ENCODE peak calls at places on chromosomes 13 and 19, in four cellular contexts. One of them, this sample, is unnamed.

GRCh38 chr19:6564393-6564792 is 26.6 kb downstream of the CD70 start:
- DNase-seq in K562: peak; percentile 71
- DNase-seq in HepG2: peak; percentile 18
- DNase-seq in GM12878: no peak
- DNase-seq in this sample: peak; percentile 33

GRCh38 chr13:77521595-77522367 is 13.7 kb upstream of the SCEL start:
- DNase-seq in GM12878: no peak
- DNase-seq in K562: no peak
- DNase-seq in HepG2: no peak
- DNase-seq in this sample: peak; percentile 14

GRCh38 chr19:30525383-30525782 is 153.2 kb downstream of the ZNF536 start:
- DNase-seq in GM12878: no peak
- DNase-seq in K562: no peak
- DNase-seq in HepG2: no peak
- DNase-seq in this sample: no peak

GRCh38 chr13:113816248-113816924 is 47.5 kb downstream of the GAS6 start:
- DNase-seq in GM12878: no peak
- DNase-seq in HepG2: no peak
- DNase-seq in K562: no peak
- DNase-seq in this sample: no peak

GRCh38 chr13:112965103-112965502 is 3.9 kb upstream of the MCF2L start:
- DNase-seq in GM12878: no peak
- DNase-seq in HepG2: no peak
- DNase-seq in K562: no peak
- DNase-seq in this sample: no peak

GRCh38 chr19:18629166-18630088 is 7.4 kb upstream of the KLHL26 start:
- DNase-seq in GM12878: no peak
- DNase-seq in HepG2: no peak
- DNase-seq in K562: no peak
- DNase-seq in this sample: no peak

GRCh38 chr19:29320076-29320475 is 107.1 kb upstream of the UQCRFS1 start:
- DNase-seq in GM12878: no peak
- DNase-seq in K562: no peak
- DNase-seq in HepG2: no peak
- DNase-seq in this sample: no peak

GRCh38 chr13:52025475-52026245 is 1.2 kb downstream of the UTP14C start:
- DNase-seq in K562: no peak
- DNase-seq in GM12878: no peak
- DNase-seq in HepG2: peak; percentile 96
- DNase-seq in this sample: no peak

GRCh38 chr13:31096624-31097302 is 64.9 kb downstream of the HSPH1 start:
- DNase-seq in K562: no peak
- DNase-seq in GM12878: no peak
- DNase-seq in HepG2: no peak
- DNase-seq in this sample: no peak

GRCh38 chr19:8254286-8255001 is 45.3 kb downstream of the CERS4 start:
- DNase-seq in GM12878: no peak
- DNase-seq in HepG2: no peak
- DNase-seq in K562: no peak
- DNase-seq in this sample: no peak

GRCh38 chr13:44416297-44416696 is 42.7 kb downstream of the SERP2 start:
- DNase-seq in K562: no peak
- DNase-seq in HepG2: no peak
- DNase-seq in GM12878: no peak
- DNase-seq in this sample: no peak

GRCh38 chr19:873084-874019 is 13.9 kb downstream of the CFD start:
- DNase-seq in HepG2: no peak
- DNase-seq in K562: peak; percentile 80
- DNase-seq in GM12878: peak; percentile 32
- DNase-seq in this sample: peak; percentile 87

GRCh38 chr19:39795001-39795400 is 16.3 kb downstream of the LEUTX start:
- DNase-seq in HepG2: no peak
- DNase-seq in GM12878: peak; percentile 45
- DNase-seq in K562: no peak
- DNase-seq in this sample: no peak

GRCh38 chr19:38277969-38278680 is 13.8 kb downstream of the SPINT2 start:
- DNase-seq in GM12878: no peak
- DNase-seq in HepG2: no peak
- DNase-seq in K562: no peak
- DNase-seq in this sample: no peak

GRCh38 chr13:107374038-107374437 is 806.1 kb upstream of the ARGLU1 start:
- DNase-seq in GM12878: no peak
- DNase-seq in K562: no peak
- DNase-seq in HepG2: no peak
- DNase-seq in this sample: no peak

GRCh38 chr13:114258589-114258988 is 22.8 kb upstream of the UPF3A start:
- DNase-seq in HepG2: no peak
- DNase-seq in GM12878: no peak
- DNase-seq in K562: no peak
- DNase-seq in this sample: no peak

GRCh38 chr13:106491928-106492327 is 43.5 kb downstream of the EFNB2 start:
- DNase-seq in K562: no peak
- DNase-seq in HepG2: no peak
- DNase-seq in GM12878: no peak
- DNase-seq in this sample: no peak

GRCh38 chr19:11323601-11324078 is 15.8 kb downstream of the RAB3D start:
- DNase-seq in GM12878: no peak
- DNase-seq in K562: no peak
- DNase-seq in HepG2: no peak
- DNase-seq in this sample: no peak

GRCh38 chr13:30561506-30561905 is 56.2 kb upstream of the USPL1 start:
- DNase-seq in K562: no peak
- DNase-seq in HepG2: no peak
- DNase-seq in GM12878: no peak
- DNase-seq in this sample: no peak

GRCh38 chr13:48875071-48875470 is 100.6 kb upstream of the FNDC3A start:
- DNase-seq in HepG2: no peak
- DNase-seq in K562: no peak
- DNase-seq in GM12878: no peak
- DNase-seq in this sample: no peak

GRCh38 chr19:38392707-38393308 is 4.3 kb downstream of the SPRED3 start:
- DNase-seq in K562: peak; percentile 76
- DNase-seq in HepG2: peak; percentile 58
- DNase-seq in GM12878: no peak
- DNase-seq in this sample: peak; percentile 66

GRCh38 chr19:31570718-31571117 is 221.5 kb upstream of the TSHZ3 start:
- DNase-seq in GM12878: no peak
- DNase-seq in HepG2: no peak
- DNase-seq in K562: no peak
- DNase-seq in this sample: no peak

GRCh38 chr13:100089633-100090032 is 740 bp downstream of the PCCA start:
- DNase-seq in K562: no peak
- DNase-seq in GM12878: no peak
- DNase-seq in HepG2: no peak
- DNase-seq in this sample: no peak

GRCh38 chr13:41503386-41503785 is 46.0 kb downstream of the RGCC start:
- DNase-seq in K562: no peak
- DNase-seq in GM12878: no peak
- DNase-seq in HepG2: no peak
- DNase-seq in this sample: no peak

GRCh38 chr13:94369862-94370491 is 109.5 kb downstream of the DCT start:
- DNase-seq in K562: no peak
- DNase-seq in HepG2: no peak
- DNase-seq in GM12878: no peak
- DNase-seq in this sample: no peak

GRCh38 chr19:53865523-53865917 is 2.2 kb upstream of the MYADM start:
- DNase-seq in K562: no peak
- DNase-seq in HepG2: peak; percentile 76
- DNase-seq in GM12878: no peak
- DNase-seq in this sample: no peak

GRCh38 chr13:113982296-113982661 is 8.4 kb upstream of the C13orf46 start:
- DNase-seq in HepG2: no peak
- DNase-seq in GM12878: no peak
- DNase-seq in K562: no peak
- DNase-seq in this sample: no peak

GRCh38 chr19:19004144-19004543 is 29.2 kb downstream of the SUGP2 start:
- DNase-seq in GM12878: no peak
- DNase-seq in K562: no peak
- DNase-seq in HepG2: no peak
- DNase-seq in this sample: no peak

GRCh38 chr13:79492313-79492798 is 11.4 kb downstream of the NDFIP2 start:
- DNase-seq in GM12878: no peak
- DNase-seq in K562: no peak
- DNase-seq in HepG2: no peak
- DNase-seq in this sample: no peak

GRCh38 chr19:18203408-18203862 is 407 bp downstream of the RAB3A start:
- DNase-seq in GM12878: no peak
- DNase-seq in K562: no peak
- DNase-seq in HepG2: no peak
- DNase-seq in this sample: no peak

GRCh38 chr13:59865398-59865797 is 298.3 kb downstream of the DIAPH3 start:
- DNase-seq in GM12878: no peak
- DNase-seq in HepG2: no peak
- DNase-seq in K562: no peak
- DNase-seq in this sample: peak; percentile 3

GRCh38 chr13:59856281-59856810 is 307.4 kb downstream of the DIAPH3 start:
- DNase-seq in GM12878: no peak
- DNase-seq in K562: no peak
- DNase-seq in HepG2: no peak
- DNase-seq in this sample: no peak

GRCh38 chr13:59863621-59864020 is 300.1 kb downstream of the DIAPH3 start:
- DNase-seq in GM12878: no peak
- DNase-seq in K562: no peak
- DNase-seq in HepG2: no peak
- DNase-seq in this sample: no peak

GRCh38 chr13:59861676-59862075 is 302.1 kb downstream of the DIAPH3 start:
- DNase-seq in GM12878: no peak
- DNase-seq in K562: no peak
- DNase-seq in HepG2: no peak
- DNase-seq in this sample: no peak
- TF ChIP-seq POLR2AphosphoS2 in GM12878: no peak
- TF ChIP-seq POLR2AphosphoS2 in K562: no peak
- TF ChIP-seq POLR2AphosphoS2 in HepG2: no peak
- TF ChIP-seq POLR2AphosphoS2 in this sample: no peak

GRCh38 chr19:52217576-52217975 is 27.7 kb downstream of the PPP2R1A start:
- DNase-seq in GM12878: no peak
- DNase-seq in HepG2: no peak
- DNase-seq in K562: no peak
- DNase-seq in this sample: no peak

GRCh38 chr19:52219611-52220010 is 29.8 kb downstream of the PPP2R1A start:
- DNase-seq in HepG2: no peak
- DNase-seq in GM12878: no peak
- DNase-seq in K562: no peak
- DNase-seq in this sample: no peak

GRCh38 chr19:52224211-52224610 is 34.4 kb downstream of the PPP2R1A start:
- DNase-seq in HepG2: no peak
- DNase-seq in K562: no peak
- DNase-seq in GM12878: no peak
- DNase-seq in this sample: no peak

GRCh38 chr19:52221831-52222375 is 32.1 kb downstream of the PPP2R1A start:
- DNase-seq in K562: no peak
- DNase-seq in HepG2: no peak
- DNase-seq in GM12878: no peak
- DNase-seq in this sample: no peak

DNA sequence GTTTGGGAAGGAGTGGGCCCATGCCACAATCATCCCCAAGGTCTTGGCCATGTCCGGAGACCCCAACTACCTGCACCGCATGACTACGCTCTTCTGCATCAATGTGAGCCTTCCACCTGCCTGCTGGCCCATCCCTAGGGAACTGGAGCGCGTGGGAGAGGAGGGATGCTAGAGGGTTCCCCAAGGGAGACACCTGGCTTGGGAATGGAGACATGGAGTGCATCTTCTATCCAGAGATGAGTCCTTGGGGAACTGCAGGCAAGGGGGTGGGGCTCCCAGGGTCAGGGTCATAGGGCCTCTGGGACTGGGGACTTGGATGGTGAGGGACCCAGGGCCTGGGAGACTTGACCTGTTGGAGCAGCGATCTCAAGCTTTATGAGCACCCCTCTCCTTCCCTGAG is 31.2 kb downstream of the PPP2R1A start:
- DNase-seq in K562: no peak
- DNase-seq in HepG2: no peak
- DNase-seq in GM12878: no peak
- DNase-seq in this sample: no peak
- TF ChIP-seq JUNB in K562: no peak
- TF ChIP-seq JUNB in HepG2: no peak
- TF ChIP-seq JUNB in GM12878: no peak
- TF ChIP-seq JUNB in this sample: no peak

GRCh38 chr19:58396691-58397532 is 1.5 kb downstream of the RNF225 start:
- DNase-seq in HepG2: no peak
- DNase-seq in GM12878: no peak
- DNase-seq in K562: peak; percentile 11
- DNase-seq in this sample: no peak
- TF ChIP-seq CHD2 in HepG2: no peak
- TF ChIP-seq CHD2 in GM12878: no peak
- TF ChIP-seq CHD2 in K562: no peak
- TF ChIP-seq CHD2 in this sample: no peak

GRCh38 chr19:49224856-49225255 is 67.3 kb downstream of the TRPM4 start:
- DNase-seq in GM12878: no peak
- DNase-seq in HepG2: peak; percentile 55
- DNase-seq in K562: peak; percentile 61
- DNase-seq in this sample: peak; percentile 84
- TF ChIP-seq POLR2AphosphoS2 in GM12878: no peak
- TF ChIP-seq POLR2AphosphoS2 in HepG2: no peak
- TF ChIP-seq POLR2AphosphoS2 in K562: no peak
- TF ChIP-seq POLR2AphosphoS2 in this sample: no peak

GRCh38 chr19:14407889-14408640 is 11.1 kb downstream of the DDX39A start:
- DNase-seq in HepG2: peak; percentile 13
- DNase-seq in GM12878: no peak
- DNase-seq in K562: no peak
- DNase-seq in this sample: no peak

GRCh38 chr19:14408641-14409120 is 10.5 kb downstream of the DDX39A start:
- DNase-seq in GM12878: no peak
- DNase-seq in K562: no peak
- DNase-seq in HepG2: no peak
- DNase-seq in this sample: no peak

GRCh38 chr19:14405380-14405757 is 13.8 kb downstream of the DDX39A start:
- DNase-seq in HepG2: no peak
- DNase-seq in GM12878: no peak
- DNase-seq in K562: peak; percentile 22
- DNase-seq in this sample: no peak

GRCh38 chr19:14405758-14406644 is 13.1 kb downstream of the DDX39A start:
- DNase-seq in GM12878: peak; percentile 48
- DNase-seq in K562: peak; percentile 100
- DNase-seq in HepG2: peak; percentile 81
- DNase-seq in this sample: peak; percentile 88

DNA sequence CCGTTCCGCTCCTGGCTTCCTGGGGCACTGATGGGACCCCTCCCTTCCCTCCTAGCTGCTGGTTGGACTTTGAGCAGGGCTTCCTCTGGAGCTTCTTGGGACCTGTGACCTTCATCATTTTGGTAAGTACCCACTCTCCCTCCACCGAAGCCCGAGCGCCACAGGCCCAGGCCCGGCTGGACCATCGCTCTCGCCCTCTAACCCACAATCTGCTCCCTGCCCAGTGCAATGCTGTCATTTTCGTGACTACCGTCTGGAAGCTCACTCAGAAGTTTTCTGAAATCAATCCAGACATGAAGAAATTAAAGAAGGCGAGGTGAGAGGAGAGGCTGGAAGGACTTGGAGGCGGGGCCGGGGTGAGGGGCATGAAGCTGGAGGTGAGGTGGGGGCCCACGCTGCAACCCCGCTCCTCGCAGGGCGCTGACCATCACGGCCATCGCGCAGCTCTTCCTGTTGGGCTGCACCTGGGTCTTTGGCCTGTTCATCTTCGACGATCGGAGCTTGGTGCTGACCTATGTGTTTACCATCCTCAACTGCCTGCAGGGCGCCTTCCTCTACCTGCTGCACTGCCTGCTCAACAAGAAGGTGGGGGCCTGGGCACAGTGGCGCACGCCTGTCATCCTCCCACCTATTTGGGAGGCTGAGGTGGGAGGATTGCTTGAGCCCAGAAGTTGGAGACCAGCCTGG is 12.4 kb downstream of the DDX39A start:
- DNase-seq in HepG2: no peak
- DNase-seq in GM12878: no peak
- DNase-seq in K562: no peak
- DNase-seq in this sample: no peak
- TF ChIP-seq JUNB in HepG2: no peak
- TF ChIP-seq JUNB in GM12878: no peak
- TF ChIP-seq JUNB in K562: no peak
- TF ChIP-seq JUNB in this sample: no peak

This sample was measured in A549.